ENCODE peak calls at places on chromosomes 12 and 14, in eight cellular contexts. U, S, R, L, T, P, M and Q are unnamed samples. For H3K36me3, the result is how much of the 10 kb centered on the place peaks cover.

GRCh38 chr14:22780941-22781605 is 14.6 kb downstream of the OXA1L start:
- DNase-seq in U (no peak), S (no peak), R (no peak), L (no peak), T (no peak), P (no peak), M (no peak), Q (no peak)

GRCh38 chr12:19338405-19338804 is 100.9 kb upstream of the AEBP2 start:
- DNase-seq in U (peak), S (no peak), R (no peak), L (no peak), T (no peak), P (no peak), M (no peak), Q (no peak)

GRCh38 chr14:39555749-39556148 is 123.5 kb upstream of the FBXO33 start:
- DNase-seq in U (no peak), S (no peak), R (no peak), L (no peak), T (no peak), P (no peak), M (no peak), Q (no peak)

GRCh38 chr14:44625098-44625497 is 118.0 kb upstream of the FSCB start:
- DNase-seq in U (no peak), S (no peak), R (no peak), L (no peak), T (no peak), P (no peak), M (no peak), Q (no peak)

GRCh38 chr12:41566703-41567102 is 378.6 kb downstream of the PDZRN4 start:
- DNase-seq in U (no peak), S (no peak), R (no peak), L (no peak), T (no peak), P (no peak), M (no peak), Q (no peak)

GRCh38 chr12:99278899-99279298 is 368.7 kb upstream of the GARIN6 start:
- DNase-seq in U (no peak), S (no peak), R (no peak), L (no peak), T (no peak), P (no peak), M (no peak), Q (no peak)

GRCh38 chr12:70467908-70468733 is 102.0 kb downstream of the KCNMB4 start:
- DNase-seq in U (no peak), S (no peak), R (no peak), L (no peak), T (no peak), P (no peak), M (no peak), Q (no peak)

GRCh38 chr12:56699020-56699661 is 11.1 kb upstream of the PTGES3 start:
- DNase-seq in U (no peak), S (no peak), R (no peak), L (no peak), T (no peak), P (no peak), M (no peak), Q (no peak)

GRCh38 chr12:7937867-7938506 is 2.0 kb upstream of the SLC2A3 start:
- DNase-seq in U (no peak), S (no peak), R (no peak), L (no peak), T (no peak), P (no peak), M (peak), Q (no peak)

GRCh38 chr12:30847259-30847658 is 79.3 kb upstream of the TSPAN11 start:
- DNase-seq in U (no peak), S (no peak), R (no peak), L (no peak), T (no peak), P (no peak), M (peak), Q (no peak)

GRCh38 chr12:130850418-130851021 is 11.5 kb upstream of the STX2 start:
- DNase-seq in U (no peak), S (no peak), R (no peak), L (no peak), T (no peak), P (no peak), M (no peak), Q (no peak)

GRCh38 chr14:73895939-73896338 is 9.3 kb downstream of the ZNF410 start:
- DNase-seq in U (no peak), S (no peak), R (no peak), L (no peak), T (no peak), P (no peak), M (no peak), Q (no peak)

GRCh38 chr14:50714452-50715073 is 46.5 kb upstream of the SAV1 start:
- DNase-seq in U (no peak), S (no peak), R (no peak), L (no peak), T (no peak), P (no peak), M (peak), Q (no peak)

GRCh38 chr12:127025545-127025944 is 1241.4 kb upstream of the TMEM132C start:
- DNase-seq in U (no peak), S (no peak), R (no peak), L (no peak), T (no peak), P (no peak), M (no peak), Q (no peak)

GRCh38 chr14:92108345-92109254 is 2.2 kb upstream of the ATXN3 start:
- DNase-seq in U (no peak), S (no peak), R (no peak), L (no peak), T (no peak), P (no peak), M (no peak), Q (no peak)

GRCh38 chr14:104691546-104692260 is 2.3 kb downstream of the INF2 start:
- DNase-seq in U (no peak), S (no peak), R (no peak), L (no peak), T (no peak), P (no peak), M (no peak), Q (no peak)

GRCh38 chr12:3601466-3602150 is 110.6 kb downstream of the PRMT8 start:
- DNase-seq in U (no peak), S (no peak), R (no peak), L (no peak), T (no peak), P (no peak), M (no peak), Q (no peak)

GRCh38 chr12:92927055-92927435 is 2.0 kb downstream of the EEA1 start:
- DNase-seq in U (peak), S (no peak), R (no peak), L (peak), T (no peak), P (no peak), M (peak), Q (no peak)

GRCh38 chr14:56810850-56811595 is 744 bp upstream of the OTX2 start:
- DNase-seq in U (no peak), S (no peak), R (no peak), L (no peak), T (no peak), P (no peak), M (no peak), Q (no peak)

GRCh38 chr12:52645120-52645761 is 6.8 kb downstream of the KRT2 start:
- DNase-seq in U (no peak), S (no peak), R (no peak), L (no peak), T (no peak), P (no peak), M (no peak), Q (no peak)

GRCh38 chr12:131900397-131900796 is 6.0 kb downstream of the ULK1 start:
- DNase-seq in U (no peak), S (no peak), R (no peak), L (no peak), T (no peak), P (no peak), M (no peak), Q (no peak)

GRCh38 chr12:4271433-4272013 is 2.0 kb upstream of the CCND2 start:
- DNase-seq in U (no peak), S (peak), R (no peak), L (no peak), T (peak), P (no peak), M (no peak), Q (no peak)

GRCh38 chr12:65275627-65276026 is 2.9 kb upstream of the MSRB3 start:
- DNase-seq in U (no peak), S (no peak), R (no peak), L (no peak), T (no peak), P (no peak), M (no peak), Q (no peak)

GRCh38 chr12:103499571-103499970 is 3.8 kb upstream of the C12orf42 start:
- DNase-seq in U (no peak), S (no peak), R (no peak), L (no peak), T (no peak), P (no peak), M (no peak), Q (no peak)

GRCh38 chr12:10395390-10395998 is 5.7 kb upstream of the KLRK1 start:
- DNase-seq in U (peak), S (no peak), R (no peak), L (no peak), T (no peak), P (no peak), M (no peak), Q (no peak)

GRCh38 chr14:34362625-34363251 is 99.3 kb downstream of the SPTSSA start:
- DNase-seq in U (no peak), S (no peak), R (no peak), L (no peak), T (no peak), P (no peak), M (no peak), Q (no peak)

GRCh38 chr14:60302663-60303062 is 53.6 kb downstream of the PPM1A start:
- DNase-seq in U (no peak), S (no peak), R (no peak), L (no peak), T (no peak), P (no peak), M (no peak), Q (no peak)
- TF ChIP-seq POLR2A in U (no peak), S (no peak), R (no peak), L (no peak), T (no peak), P (no peak), M (no peak), Q (no peak)

DNA sequence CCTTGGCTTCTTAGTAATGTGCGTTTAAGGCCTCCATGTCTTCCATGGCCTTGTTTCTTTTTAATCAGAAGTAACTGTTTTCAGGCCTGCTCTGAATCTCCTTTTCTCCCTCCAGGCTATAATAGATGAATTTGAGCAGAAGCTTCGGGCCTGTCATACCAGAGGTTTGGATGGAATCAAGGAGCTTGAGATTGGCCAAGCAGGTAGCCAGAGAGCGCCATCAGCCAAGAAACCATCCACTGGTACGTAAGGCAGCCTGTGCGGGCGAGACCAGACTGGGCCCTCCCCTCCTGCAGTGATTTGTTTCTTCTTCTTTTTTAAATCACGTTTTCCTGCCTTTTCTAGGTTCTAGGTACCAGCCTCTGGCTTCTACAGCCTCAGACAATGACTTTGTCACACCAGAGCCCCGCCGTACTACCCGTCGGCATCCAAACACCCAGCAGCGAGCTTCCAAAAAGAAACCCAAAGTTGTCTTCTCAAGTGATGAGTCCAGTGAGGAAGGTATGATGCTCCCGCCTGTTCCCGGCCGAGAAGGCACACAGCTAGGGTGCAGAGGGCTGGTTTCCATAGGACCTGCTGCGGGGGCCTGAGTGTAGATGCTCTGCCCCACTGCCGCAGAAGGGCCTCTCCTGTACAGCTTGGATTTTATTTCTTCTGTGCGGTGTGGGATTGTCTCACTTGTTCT is 3.6 kb upstream of the GAPDH start:
- DNase-seq in U (no peak), S (no peak), R (no peak), L (no peak), T (no peak), P (no peak), M (no peak), Q (no peak)
- H3K36me3 ChIP-seq in U (half or more), S (under half), R (under half), L (half or more), T (half or more), P (under half), M (under half), Q (half or more)

GRCh38 chr14:68263563-68264350 is 444.2 kb downstream of the RAD51B start:
- DNase-seq in U (no peak), S (no peak), R (no peak), L (no peak), T (no peak), P (no peak), M (peak), Q (no peak)

GRCh38 chr14:68260121-68260520 is 440.5 kb downstream of the RAD51B start:
- DNase-seq in U (no peak), S (no peak), R (no peak), L (no peak), T (no peak), P (no peak), M (no peak), Q (no peak)

GRCh38 chr14:68262567-68262966 is 443.0 kb downstream of the RAD51B start:
- DNase-seq in U (no peak), S (no peak), R (no peak), L (no peak), T (no peak), P (no peak), M (no peak), Q (no peak)

GRCh38 chr14:68257969-68258368 is 438.4 kb downstream of the RAD51B start:
- DNase-seq in U (no peak), S (no peak), R (no peak), L (no peak), T (no peak), P (no peak), M (no peak), Q (no peak)

DNA sequence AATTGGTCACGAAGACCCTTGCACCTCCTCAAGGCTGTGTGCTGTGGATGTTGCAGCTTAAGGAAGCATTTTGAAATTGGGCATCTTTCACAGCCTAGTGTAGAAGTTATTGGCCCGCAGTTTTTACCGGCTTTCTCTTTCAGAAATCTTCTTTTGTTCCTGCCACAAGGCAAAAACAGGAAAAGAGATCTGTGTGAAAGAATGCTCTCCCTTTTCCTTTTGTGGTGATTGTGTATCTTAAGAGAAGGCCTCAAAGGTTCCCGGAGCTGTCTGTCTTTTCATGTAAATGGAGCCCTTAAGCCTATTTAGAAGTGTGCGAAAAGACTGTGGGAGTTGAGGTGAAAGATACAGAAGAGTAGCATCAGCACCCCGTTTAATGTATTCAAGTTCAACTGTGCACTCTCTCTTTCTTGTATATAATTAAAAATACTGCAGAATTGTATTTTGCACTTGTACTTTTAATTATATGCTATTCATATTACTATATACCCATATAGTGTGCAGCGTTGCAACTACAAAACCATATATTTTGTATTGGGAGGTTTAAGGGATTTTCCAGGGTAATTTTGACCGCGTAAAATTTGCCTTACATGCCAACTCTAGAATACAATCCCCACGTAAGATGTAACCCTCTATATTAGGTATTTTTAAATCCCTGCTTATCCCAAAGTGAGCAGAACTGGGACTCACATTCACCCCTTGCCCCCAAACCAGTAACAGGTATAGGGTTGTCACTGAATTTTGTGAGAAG is 441.7 kb downstream of the RAD51B start:
- DNase-seq in U (no peak), S (no peak), R (no peak), L (no peak), T (no peak), P (no peak), M (peak), Q (no peak)
- H3K27ac ChIP-seq in U (no peak), S (no peak), R (peak), L (no peak), T (no peak), P (peak), M (peak), Q (no peak)

GRCh38 chr12:124389537-124390441 is 94.9 kb downstream of the RFLNA start:
- DNase-seq in U (no peak), S (no peak), R (no peak), L (no peak), T (no peak), P (no peak), M (no peak), Q (no peak)

GRCh38 chr12:124387510-124387855 is 92.6 kb downstream of the RFLNA start:
- DNase-seq in U (peak), S (peak), R (no peak), L (peak), T (no peak), P (no peak), M (peak), Q (no peak)

GRCh38 chr12:124388038-124388676 is 93.3 kb downstream of the RFLNA start:
- DNase-seq in U (no peak), S (no peak), R (no peak), L (no peak), T (no peak), P (no peak), M (peak), Q (no peak)

GRCh38 chr12:124390442-124391116 is 95.7 kb downstream of the RFLNA start:
- DNase-seq in U (peak), S (no peak), R (no peak), L (peak), T (no peak), P (no peak), M (peak), Q (no peak)

GRCh38 chr12:124388679-124389536 is 94.0 kb downstream of the RFLNA start:
- DNase-seq in U (peak), S (peak), R (peak), L (peak), T (peak), P (peak), M (peak), Q (no peak)
- TF ChIP-seq POLR2A in U (peak), S (peak), R (no peak), L (no peak), T (no peak), P (peak), M (peak), Q (no peak)

GRCh38 chr12:79834712-79835376 is 100.1 kb downstream of the PPP1R12A start:
- DNase-seq in U (no peak), S (no peak), R (no peak), L (no peak), T (no peak), P (no peak), M (no peak), Q (no peak)
- H3K36me3 ChIP-seq in U (under half), S (under half), R (under half), L (under half), T (under half), P (under half), M (under half), Q (under half)

GRCh38 chr12:109590566-109590965 is 17.0 kb downstream of the MVK start:
- DNase-seq in U (no peak), S (no peak), R (no peak), L (no peak), T (no peak), P (no peak), M (no peak), Q (no peak)
- H3K27ac ChIP-seq in U (no peak), S (no peak), R (no peak), L (no peak), T (no peak), P (no peak), M (no peak), Q (no peak)